ENCODE peak calls at places on chromosome 14, in nine cellular contexts. D is PC-3; C is adrenal gland; W is CD8-positive, alpha-beta T cell; T is naive thymus-derived CD4-positive, alpha-beta T cell; F is colonic mucosa; X is left ventricle myocardium inferior; M is GM23338; R is mucosa of descending colon. V is an unnamed sample.

GRCh38 chr14:85533821-85534271 is 3.9 kb downstream of the FLRT2 start:
- DNase-seq in M (peak; percentile 73), C (peak; percentile 18), F (no peak), R (no peak), T (no peak), W (no peak), X (no peak), D (no peak), V (peak; percentile 4)

GRCh38 chr14:22380511-22381455 is 208.2 kb downstream of the DAD1 start:
- DNase-seq in M (no peak), D (peak; percentile 72), R (no peak), F (no peak), T (no peak), C (no peak), W (no peak), X (no peak), V (peak; percentile 58)

GRCh38 chr14:71142375-71143038 is 235.2 kb downstream of the PCNX1 start:
- DNase-seq in M (no peak), R (no peak), C (no peak), D (peak; percentile 96), W (peak; percentile 12), X (no peak), T (no peak), F (no peak), V (no peak)

GRCh38 chr14:93033039-93033982 is 82.4 kb downstream of the ITPK1 start:
- DNase-seq in F (no peak), W (no peak), R (no peak), D (no peak), M (no peak), C (no peak), T (no peak), X (no peak), V (no peak)

GRCh38 chr14:81268016-81268416 is 47.3 kb upstream of the GTF2A1 start:
- DNase-seq in D (peak; percentile 77), M (peak; percentile 33), W (no peak), T (no peak), F (no peak), X (no peak), C (no peak), R (no peak), V (no peak)

GRCh38 chr14:90556666-90557450 is 160.0 kb downstream of the CALM1 start:
- DNase-seq in R (no peak), C (no peak), D (no peak), F (no peak), T (no peak), W (no peak), X (no peak), M (no peak), V (no peak)

GRCh38 chr14:54399560-54399959 is 2.8 kb downstream of the CDKN3 start:
- DNase-seq in W (no peak), D (no peak), C (no peak), M (no peak), R (no peak), F (no peak), T (no peak), X (no peak), V (no peak)

GRCh38 chr14:93049867-93050331 is 65.8 kb downstream of the ITPK1 start:
- DNase-seq in F (no peak), C (no peak), M (no peak), X (peak; percentile 16), T (no peak), D (no peak), R (peak; percentile 59), W (no peak), V (no peak)

GRCh38 chr14:92780444-92780843 is 13.7 kb upstream of the GOLGA5 start:
- DNase-seq in W (no peak), F (no peak), M (no peak), R (no peak), C (no peak), T (no peak), X (no peak), D (peak; percentile 46), V (peak; percentile 3)

GRCh38 chr14:45082420-45082819 is 1.5 kb upstream of the PRPF39 start:
- DNase-seq in F (no peak), R (no peak), D (no peak), X (no peak), T (no peak), W (no peak), C (peak; percentile 32), M (no peak), V (no peak)

GRCh38 chr14:23829736-23830474 is 123.7 kb upstream of the DHRS4 start:
- DNase-seq in W (no peak), R (no peak), T (no peak), X (no peak), M (no peak), F (peak; percentile 66), D (peak; percentile 96), C (peak; percentile 65), V (peak; percentile 82)

GRCh38 chr14:34536951-34537676 is 2.4 kb downstream of the EAPP start:
- DNase-seq in W (no peak), R (peak; percentile 2), X (no peak), M (no peak), F (no peak), T (no peak), C (no peak), D (no peak), V (no peak)

GRCh38 chr14:80003138-80003537 is 208.2 kb downstream of the DIO2 start:
- DNase-seq in R (no peak), W (no peak), D (peak; percentile 89), X (no peak), T (no peak), F (no peak), C (no peak), M (no peak), V (no peak)

GRCh38 chr14:90277581-90278198 is 21.3 kb downstream of the PSMC1 start:
- DNase-seq in C (no peak), M (no peak), R (no peak), T (no peak), X (no peak), D (no peak), W (no peak), F (no peak), V (no peak)

GRCh38 chr14:72883963-72884362 is 9.9 kb downstream of the DPF3 start:
- DNase-seq in C (no peak), R (no peak), X (no peak), W (no peak), F (no peak), T (no peak), D (peak; percentile 93), M (peak; percentile 28), V (no peak)

GRCh38 chr14:72544615-72545387 is 349.1 kb downstream of the DPF3 start:
- DNase-seq in F (no peak), T (no peak), R (no peak), D (no peak), M (peak; percentile 69), W (no peak), C (no peak), X (no peak), V (peak; percentile 69)

GRCh38 chr14:34722723-34723545 is 8.5 kb upstream of the CFL2 start:
- DNase-seq in M (peak; percentile 69), D (peak; percentile 77), R (no peak), F (peak; percentile 33), T (peak; percentile 27), C (peak; percentile 19), W (peak; percentile 34), X (no peak), V (peak; percentile 24)

DNA sequence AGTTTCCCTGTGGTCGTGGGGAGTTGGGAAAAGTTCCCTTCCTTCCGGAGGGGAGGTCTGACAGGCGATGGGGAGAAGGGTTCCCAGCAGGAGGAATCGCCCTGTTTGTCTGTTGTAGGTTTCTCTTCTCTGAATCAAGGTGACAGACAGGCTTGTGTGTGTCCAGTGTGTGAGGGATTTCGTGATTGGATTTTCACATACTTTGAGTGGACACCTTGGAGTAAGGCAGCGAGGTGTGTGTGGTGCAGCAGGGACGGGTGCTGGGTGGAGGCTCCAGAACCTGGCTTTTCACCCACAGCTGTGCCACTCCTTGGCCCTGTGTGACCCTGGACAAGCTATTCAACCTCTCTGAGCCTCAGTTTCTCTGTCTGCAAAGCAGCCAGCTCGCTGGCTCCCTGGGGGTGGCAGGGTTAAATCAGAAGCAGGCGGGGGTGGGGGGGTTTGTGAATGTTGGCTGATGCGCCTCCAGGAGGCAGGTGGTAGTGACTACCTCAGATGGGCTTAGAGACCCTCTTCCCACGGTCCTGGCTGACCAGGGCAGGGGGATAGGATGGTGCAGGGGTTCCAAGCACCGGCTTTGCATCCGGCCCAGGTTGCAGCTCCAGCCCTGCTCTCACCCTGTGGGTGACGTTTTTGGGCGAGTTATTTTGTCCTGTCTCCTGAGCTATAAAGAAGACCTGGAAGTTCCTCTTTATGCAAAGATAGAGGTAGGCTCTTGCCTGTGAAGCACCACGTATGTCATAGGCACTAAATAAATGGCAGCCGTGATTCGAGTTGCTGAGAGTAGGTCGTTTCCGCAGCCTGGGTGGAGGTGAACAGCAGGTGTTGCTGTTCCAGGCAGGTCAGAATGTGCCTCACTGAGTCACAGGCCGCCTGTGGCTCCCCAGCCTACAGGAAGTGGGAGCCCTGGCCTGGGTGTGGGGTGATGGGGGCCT is 687 bp downstream of the BDKRB2 start:
- DNase-seq in R (no peak), W (no peak), T (no peak), D (no peak), X (no peak), F (peak; percentile 35), C (no peak), M (no peak), V (no peak)
- H3K36me3 ChIP-seq in R (no peaks in the 10 kb centered on the region), W (no peaks in the 10 kb centered on the region), T (no peaks in the 10 kb centered on the region), D (no peaks in the 10 kb centered on the region), X (no peaks in the 10 kb centered on the region), F (no peaks in the 10 kb centered on the region), C (no peaks in the 10 kb centered on the region), M (no peaks in the 10 kb centered on the region), V (peaks cover under 1% of the 10 kb centered on the region)

DNA sequence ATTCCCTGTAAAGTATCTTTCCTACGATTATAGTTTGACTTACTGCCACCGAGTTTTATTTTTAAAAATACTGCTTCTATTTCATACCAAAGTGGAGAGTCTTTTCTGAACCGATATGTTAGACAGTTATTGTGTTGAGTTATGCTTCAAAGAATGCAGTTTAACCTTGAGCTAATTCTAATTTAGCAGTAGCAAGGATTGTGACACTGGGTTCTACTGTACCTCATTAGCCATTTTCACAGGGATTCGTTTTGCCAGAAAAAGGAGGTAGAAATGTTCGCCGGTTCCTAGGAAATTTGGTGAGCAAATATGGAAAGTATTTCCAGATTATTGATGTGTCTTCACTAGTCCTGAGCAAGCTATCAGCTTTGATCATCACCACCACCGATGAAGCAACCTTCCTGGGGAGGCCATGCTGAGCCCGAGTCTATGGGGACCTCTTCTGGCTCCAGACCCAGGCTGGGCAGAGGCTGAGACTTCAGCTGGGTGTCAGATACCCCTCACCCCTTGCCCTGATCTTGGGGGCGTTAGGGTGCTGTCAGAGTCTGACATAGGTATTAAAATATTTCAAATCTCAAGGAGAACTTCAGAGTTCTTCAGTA is 13.6 kb downstream of the GLRX5 start:
- DNase-seq in R (no peak), F (no peak), D (no peak), C (no peak), W (no peak), M (no peak), T (no peak), X (no peak), V (no peak)
- H3K36me3 ChIP-seq in R (no peaks in the 10 kb centered on the region), F (no peaks in the 10 kb centered on the region), D (peaks cover 15% of the 10 kb centered on the region), C (no peaks in the 10 kb centered on the region), W (no peaks in the 10 kb centered on the region), M (no peaks in the 10 kb centered on the region), T (peaks cover 21% of the 10 kb centered on the region), X (peaks cover 12% of the 10 kb centered on the region), V (peaks cover 5% of the 10 kb centered on the region)

GRCh38 chr14:103340480-103341212 is 6.6 kb downstream of the EIF5 start:
- DNase-seq in T (no peak), R (no peak), M (no peak), C (no peak), W (no peak), X (no peak), D (no peak), F (no peak), V (no peak)
- H3K36me3 ChIP-seq in T (peaks cover 89% of the 10 kb centered on the region), R (peaks cover 38% of the 10 kb centered on the region), M (peaks cover 85% of the 10 kb centered on the region), C (no peaks in the 10 kb centered on the region), W (peaks cover 91% of the 10 kb centered on the region), X (peaks cover 96% of the 10 kb centered on the region), D (peaks cover 89% of the 10 kb centered on the region), F (peaks cover 45% of the 10 kb centered on the region), V (peaks cover 84% of the 10 kb centered on the region)

GRCh38 chr14:100092832-100093231 is 27.6 kb downstream of the EVL start:
- DNase-seq in X (no peak), W (no peak), D (peak; percentile 62), T (no peak), F (no peak), R (no peak), M (no peak), C (no peak), V (no peak)
- H3K36me3 ChIP-seq in X (peaks cover 8% of the 10 kb centered on the region), W (peaks cover 80% of the 10 kb centered on the region), D (no peaks in the 10 kb centered on the region), T (peaks cover 88% of the 10 kb centered on the region), F (no peaks in the 10 kb centered on the region), R (no peaks in the 10 kb centered on the region), M (no peaks in the 10 kb centered on the region), C (no peaks in the 10 kb centered on the region), V (no peaks in the 10 kb centered on the region)